ENCODE peak calls at places on chromosomes 16 and 17, in five cellular contexts. R, B, C, K and A are unnamed samples.

GRCh38 chr16:62939687-62940086 is 903.4 kb upstream of the CDH8 start:
- DNase-seq in R (no peak), B (no peak), C (no peak), K (no peak), A (no peak)

GRCh38 chr17:836154-836553 is 54.0 kb downstream of the MRM3 start:
- DNase-seq in R (no peak), B (no peak), C (no peak), K (no peak), A (peak)

GRCh38 chr17:65278050-65278819 is 141.1 kb downstream of the RGS9 start:
- DNase-seq in R (peak), B (peak), C (peak), K (peak), A (peak)

GRCh38 chr17:77770331-77771105 is 188.0 kb upstream of the TNRC6C start:
- DNase-seq in R (no peak), B (no peak), C (no peak), K (no peak), A (peak)

GRCh38 chr16:88732172-88732960 is 26.1 kb downstream of the CTU2 start:
- DNase-seq in R (no peak), B (no peak), C (no peak), K (no peak), A (no peak)

GRCh38 chr17:34781571-34782108 is 179.6 kb downstream of the CCT6B start:
- DNase-seq in R (no peak), B (peak), C (no peak), K (no peak), A (peak)

GRCh38 chr17:17900615-17901520 is 64.1 kb upstream of the SREBF1 start:
- DNase-seq in R (peak), B (no peak), C (peak), K (peak), A (peak)

GRCh38 chr17:37406635-37407455 is at the start of the genes ACACA and TADA2A:
- DNase-seq in R (peak), B (peak), C (peak), K (peak), A (peak)

GRCh38 chr17:74325743-74326379 is at the start of gene KIF19:
- DNase-seq in R (no peak), B (peak), C (no peak), K (no peak), A (peak)

GRCh38 chr16:47460301-47460754 is 535 bp downstream of the ITFG1 start:
- DNase-seq in R (peak), B (no peak), C (peak), K (no peak), A (peak)

GRCh38 chr17:29732613-29733012 is 109.9 kb upstream of the CORO6 start:
- DNase-seq in R (peak), B (no peak), C (peak), K (peak), A (no peak)

GRCh38 chr16:67761924-67762323 is 42.8 kb upstream of the GFOD2 start:
- DNase-seq in R (no peak), B (no peak), C (no peak), K (no peak), A (no peak)

GRCh38 chr16:14181371-14182050 is 110.4 kb downstream of the MRTFB start:
- DNase-seq in R (peak), B (no peak), C (peak), K (no peak), A (peak)

GRCh38 chr16:54936979-54937672 is 6.5 kb downstream of the IRX5 start:
- DNase-seq in R (no peak), B (peak), C (no peak), K (no peak), A (peak)

GRCh38 chr16:54936086-54936978 is 5.7 kb downstream of the IRX5 start:
- DNase-seq in R (no peak), B (peak), C (peak), K (no peak), A (peak)

GRCh38 chr16:54934536-54935410 is 4.1 kb downstream of the IRX5 start:
- DNase-seq in R (no peak), B (peak), C (no peak), K (no peak), A (peak)

GRCh38 chr16:54933281-54934150 is 2.9 kb downstream of the IRX5 start:
- DNase-seq in R (no peak), B (peak), C (no peak), K (no peak), A (peak)

GRCh38 chr16:54935411-54936085 is 4.9 kb downstream of the IRX5 start:
- DNase-seq in R (no peak), B (no peak), C (no peak), K (no peak), A (peak)
- TF ChIP-seq EZH2 in R (no peak), B (no peak), C (no peak), K (no peak), A (no peak)

GRCh38 chr17:3004150-3004801 is 59.1 kb downstream of the OR1D5 start:
- DNase-seq in R (peak), B (no peak), C (peak), K (peak), A (peak)
- TF ChIP-seq EZH2 in R (no peak), B (no peak), C (no peak), K (no peak), A (no peak)

DNA sequence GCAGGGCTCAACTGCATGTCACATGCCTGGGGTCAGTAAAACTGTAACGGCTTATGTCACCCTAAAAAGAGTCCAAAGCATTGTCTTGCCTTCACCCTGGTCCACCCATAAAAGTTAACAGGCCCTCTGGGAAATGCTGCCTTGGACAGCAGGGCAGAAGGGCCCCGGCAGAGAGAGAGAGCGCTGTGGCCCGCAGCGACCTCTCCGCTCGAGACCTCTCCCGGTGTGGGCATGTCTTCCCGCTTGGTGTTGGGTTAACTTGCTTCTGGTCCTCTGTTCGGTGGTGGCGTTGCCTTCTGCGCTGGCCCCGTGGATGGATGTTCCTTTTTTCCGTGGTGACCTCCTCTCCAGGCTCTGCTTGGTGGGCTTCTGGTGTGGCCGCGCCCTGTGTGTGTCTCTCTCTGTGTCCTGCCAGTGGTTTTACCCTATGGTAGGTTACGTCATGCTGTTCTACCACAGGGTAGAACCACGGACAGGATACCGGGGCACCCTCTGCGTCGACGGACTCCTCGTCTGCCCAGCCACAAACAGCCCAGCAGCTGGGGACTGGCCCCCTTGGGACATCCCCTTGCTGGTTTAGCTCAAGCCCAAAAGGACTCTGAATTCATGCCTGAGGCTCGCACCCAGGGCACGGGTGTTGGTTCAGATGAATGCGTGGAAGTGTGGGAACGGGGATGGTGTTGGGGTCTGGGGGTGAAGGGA is 18.3 kb upstream of the CLEC18A start:
- DNase-seq in R (no peak), B (no peak), C (no peak), K (no peak), A (no peak)
- TF ChIP-seq EZH2 in R (no peak), B (no peak), C (no peak), K (no peak), A (no peak)

GRCh38 chr17:81397314-81398169 is 2.3 kb downstream of the BAHCC1 start:
- DNase-seq in R (no peak), B (peak), C (peak), K (no peak), A (peak)

GRCh38 chr17:81395600-81396277 is 482 bp downstream of the BAHCC1 start:
- DNase-seq in R (no peak), B (peak), C (peak), K (no peak), A (peak)

GRCh38 chr17:81396278-81396721 is 1.0 kb downstream of the BAHCC1 start:
- DNase-seq in R (no peak), B (no peak), C (no peak), K (no peak), A (no peak)

GRCh38 chr17:81398170-81398854 is 3.1 kb downstream of the BAHCC1 start:
- DNase-seq in R (no peak), B (peak), C (peak), K (no peak), A (no peak)

DNA sequence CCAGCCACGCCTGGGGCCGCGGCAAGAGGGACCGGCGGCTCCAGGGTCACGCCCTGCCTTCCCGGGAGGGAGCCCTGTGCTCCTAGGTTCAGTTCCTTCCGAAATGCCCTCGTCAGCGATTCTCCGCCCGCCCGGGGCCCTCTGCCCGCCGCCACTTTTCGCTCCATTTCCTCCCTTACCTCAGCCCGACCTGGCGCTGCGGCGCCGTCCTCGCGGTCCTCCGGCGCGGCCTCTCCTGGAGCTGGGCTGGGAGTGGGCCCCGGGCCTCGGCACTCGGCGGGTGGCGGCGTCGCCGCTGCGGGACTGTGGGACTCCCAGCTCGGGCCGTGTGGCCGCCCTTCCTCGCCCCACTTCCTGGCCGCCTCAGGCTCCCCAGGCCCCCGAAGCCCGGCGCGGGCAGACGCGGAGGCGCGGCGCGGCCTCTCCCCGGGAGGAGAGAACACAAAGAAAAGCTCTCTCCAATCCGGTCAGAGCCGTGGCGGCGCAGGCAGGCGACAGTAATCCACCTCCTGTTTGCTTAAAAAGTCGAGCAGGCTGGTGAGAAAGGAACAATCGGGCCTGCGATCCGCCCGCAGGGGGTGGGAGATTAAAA is 1.6 kb downstream of the BAHCC1 start:
- DNase-seq in R (peak), B (peak), C (peak), K (no peak), A (peak)
- TF ChIP-seq EZH2 in R (no peak), B (no peak), C (no peak), K (no peak), A (no peak)

DNA sequence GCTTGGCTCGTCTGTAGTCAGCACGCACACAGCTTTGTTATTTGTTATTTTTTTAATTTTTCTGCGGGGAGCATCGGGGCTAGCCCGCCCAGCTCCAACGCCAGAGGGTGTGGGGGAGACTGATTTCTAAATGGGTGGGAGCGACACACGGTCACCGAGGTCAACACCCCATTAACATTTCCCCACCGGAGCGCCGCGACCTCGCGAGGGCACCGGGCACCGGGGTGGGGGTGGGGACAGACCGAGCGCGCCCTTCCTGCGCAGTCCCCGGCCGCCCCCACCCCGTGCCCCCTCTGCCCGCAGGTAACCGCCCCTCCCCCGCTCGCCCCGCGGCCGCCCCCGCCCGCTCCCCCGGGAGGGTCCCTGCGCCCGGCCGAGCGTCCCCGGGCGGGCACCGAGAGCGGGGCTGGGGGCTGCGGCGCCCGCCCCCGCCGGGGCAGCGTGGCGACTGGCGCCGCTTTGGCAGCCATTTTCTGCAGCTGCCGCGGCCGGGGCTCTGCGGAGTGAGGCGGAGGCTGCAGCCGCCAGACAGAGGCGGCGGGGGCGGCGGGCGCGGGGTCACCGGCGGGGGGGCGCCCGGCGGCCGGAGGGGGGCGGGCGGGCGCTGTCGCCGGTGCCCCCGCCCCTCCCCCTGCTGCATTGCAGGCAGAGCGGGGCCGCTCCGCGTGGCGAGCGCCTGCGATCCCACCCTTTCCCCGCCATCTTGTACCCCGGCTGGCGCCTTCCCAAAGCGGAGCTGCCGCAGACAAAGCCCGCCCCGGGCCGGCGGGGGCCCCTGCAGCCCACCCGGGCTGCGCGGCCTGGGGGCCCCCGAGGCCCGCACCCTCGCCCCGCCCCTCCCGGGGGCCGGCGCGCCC is 16.3 kb upstream of the CBX8 start:
- DNase-seq in R (no peak), B (peak), C (no peak), K (no peak), A (peak)
- TF ChIP-seq EZH2 in R (no peak), B (no peak), C (no peak), K (no peak), A (no peak)